ENCODE peak calls at places on chromosomes 7 and 10, in four cellular contexts. One of them, this sample, is unnamed.

GRCh38 chr7:100685049-100685605 is 8.9 kb downstream of the GIGYF1 start:
- DNase-seq in AG04449: no peak
- DNase-seq in AG10803: no peak
- DNase-seq in coronary artery: no peak
- DNase-seq in this sample: no peak

GRCh38 chr7:159006610-159007130 is 138.0 kb downstream of the VIPR2 start:
- DNase-seq in AG04449: no peak
- DNase-seq in AG10803: no peak
- DNase-seq in coronary artery: no peak
- DNase-seq in this sample: no peak

GRCh38 chr10:5985029-5985428 is 7.7 kb upstream of the IL15RA start:
- DNase-seq in AG04449: no peak
- DNase-seq in AG10803: no peak
- DNase-seq in coronary artery: no peak
- DNase-seq in this sample: no peak

GRCh38 chr10:117373848-117374505 is 1.3 kb downstream of the PDZD8 start:
- DNase-seq in AG04449: no peak
- DNase-seq in AG10803: peak
- DNase-seq in coronary artery: peak
- DNase-seq in this sample: no peak

GRCh38 chr10:132394936-132395703 is 1.9 kb upstream of the PWWP2B start:
- DNase-seq in AG04449: no peak
- DNase-seq in AG10803: no peak
- DNase-seq in coronary artery: no peak
- DNase-seq in this sample: no peak

GRCh38 chr10:88687853-88688467 is 18.1 kb upstream of the LIPK start:
- DNase-seq in AG04449: no peak
- DNase-seq in AG10803: peak
- DNase-seq in coronary artery: no peak
- DNase-seq in this sample: no peak

GRCh38 chr7:55309040-55309991 is 55.8 kb upstream of the LANCL2 start:
- DNase-seq in AG04449: no peak
- DNase-seq in AG10803: no peak
- DNase-seq in coronary artery: no peak
- DNase-seq in this sample: no peak

GRCh38 chr7:98617051-98617959 is at the start of gene NPTX2:
- DNase-seq in AG04449: no peak
- DNase-seq in AG10803: peak
- DNase-seq in coronary artery: no peak
- DNase-seq in this sample: no peak

GRCh38 chr10:27150261-27150660 is 3.9 kb downstream of the YME1L1 start:
- DNase-seq in AG04449: no peak
- DNase-seq in AG10803: no peak
- DNase-seq in coronary artery: no peak
- DNase-seq in this sample: no peak

GRCh38 chr10:4121531-4122380 is 336.7 kb upstream of the KLF6 start:
- DNase-seq in AG04449: no peak
- DNase-seq in AG10803: no peak
- DNase-seq in coronary artery: no peak
- DNase-seq in this sample: no peak
- H3K4me3 ChIP-seq in AG04449: no peak
- H3K4me3 ChIP-seq in AG10803: no peak
- H3K4me3 ChIP-seq in coronary artery: peak
- H3K4me3 ChIP-seq in this sample: no peak

GRCh38 chr7:13797545-13797944 is 191.9 kb downstream of the ETV1 start:
- DNase-seq in AG04449: no peak
- DNase-seq in AG10803: no peak
- DNase-seq in coronary artery: no peak
- DNase-seq in this sample: no peak
- TF ChIP-seq CTCF in AG04449: no peak
- TF ChIP-seq CTCF in AG10803: no peak
- TF ChIP-seq CTCF in coronary artery: no peak
- TF ChIP-seq CTCF in this sample: no peak

DNA sequence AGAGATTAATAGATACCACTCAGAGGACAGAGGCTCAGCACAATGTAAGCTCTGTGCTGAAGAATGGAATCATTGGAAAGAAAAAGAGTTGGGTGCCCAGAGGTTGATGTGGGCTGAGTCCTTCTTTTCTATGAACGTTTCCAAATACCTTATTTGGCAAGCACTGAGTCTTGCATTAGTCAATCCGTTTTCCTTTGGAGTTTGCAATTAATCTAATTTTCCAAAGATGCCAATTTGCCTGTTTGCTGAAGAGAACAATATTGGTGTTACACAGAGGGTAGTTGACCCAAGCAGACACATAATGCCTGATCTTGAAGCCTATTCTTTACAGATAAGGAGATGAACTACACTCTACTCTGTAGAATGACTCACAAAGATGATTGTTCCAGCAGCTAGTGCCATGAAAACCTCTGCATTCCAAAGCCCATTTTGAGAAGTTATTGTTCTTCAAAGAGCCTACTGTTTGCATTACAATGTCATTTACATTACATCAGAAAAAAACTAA is 55.4 kb upstream of the MET start:
- DNase-seq in AG04449: no peak
- DNase-seq in AG10803: peak
- DNase-seq in coronary artery: no peak
- DNase-seq in this sample: no peak
- H3K4me3 ChIP-seq in AG04449: no peak
- H3K4me3 ChIP-seq in AG10803: no peak
- H3K4me3 ChIP-seq in coronary artery: no peak
- H3K4me3 ChIP-seq in this sample: no peak

GRCh38 chr10:71242621-71243009 is 30.2 kb downstream of the UNC5B start:
- DNase-seq in AG04449: no peak
- DNase-seq in AG10803: no peak
- DNase-seq in coronary artery: no peak
- DNase-seq in this sample: no peak
- TF ChIP-seq CTCF in AG04449: no peak
- TF ChIP-seq CTCF in AG10803: no peak
- TF ChIP-seq CTCF in coronary artery: no peak
- TF ChIP-seq CTCF in this sample: no peak

This sample was measured in BJ.